ENCODE peak calls at places on chromosomes 3 and 15, in six cellular contexts. One of them, this sample, is unnamed.

GRCh38 chr3:159586587-159587202 is 401.9 kb upstream of the IL12A start:
- DNase-seq in activated CD4-positive, alpha-beta T cell treated with anti-CD3 and anti-CD28 coated beads, Interleukin-2, amount 50 U/mL, for 1 hour: no peak
- DNase-seq in activated gamma-delta T cell: no peak
- DNase-seq in Ammon's horn: peak
- DNase-seq in adrenal gland: no peak
- DNase-seq in kidney glomerular epithelial cell: peak
- DNase-seq in this sample: peak

GRCh38 chr3:122350814-122351418 is 25.9 kb downstream of the CSTA start:
- DNase-seq in kidney glomerular epithelial cell: peak
- DNase-seq in activated gamma-delta T cell: no peak
- DNase-seq in adrenal gland: no peak
- DNase-seq in activated CD4-positive, alpha-beta T cell treated with anti-CD3 and anti-CD28 coated beads, Interleukin-2, amount 50 U/mL, for 1 hour: no peak
- DNase-seq in Ammon's horn: peak
- DNase-seq in this sample: peak

GRCh38 chr15:47409601-47410000 is 307.7 kb upstream of the SEMA6D start:
- DNase-seq in adrenal gland: no peak
- DNase-seq in activated gamma-delta T cell: no peak
- DNase-seq in kidney glomerular epithelial cell: no peak
- DNase-seq in activated CD4-positive, alpha-beta T cell treated with anti-CD3 and anti-CD28 coated beads, Interleukin-2, amount 50 U/mL, for 1 hour: no peak
- DNase-seq in Ammon's horn: no peak
- DNase-seq in this sample: no peak

GRCh38 chr3:64815691-64816225 is 128.0 kb upstream of the ADAMTS9 start:
- DNase-seq in adrenal gland: no peak
- DNase-seq in kidney glomerular epithelial cell: no peak
- DNase-seq in Ammon's horn: no peak
- DNase-seq in activated gamma-delta T cell: no peak
- DNase-seq in activated CD4-positive, alpha-beta T cell treated with anti-CD3 and anti-CD28 coated beads, Interleukin-2, amount 50 U/mL, for 1 hour: no peak
- DNase-seq in this sample: no peak

GRCh38 chr3:60000311-60001105 is 950.7 kb upstream of the CFAP20DC start:
- DNase-seq in activated CD4-positive, alpha-beta T cell treated with anti-CD3 and anti-CD28 coated beads, Interleukin-2, amount 50 U/mL, for 1 hour: no peak
- DNase-seq in Ammon's horn: peak
- DNase-seq in kidney glomerular epithelial cell: no peak
- DNase-seq in adrenal gland: no peak
- DNase-seq in activated gamma-delta T cell: no peak
- DNase-seq in this sample: no peak

GRCh38 chr3:132433121-132433520 is 15.8 kb downstream of the DNAJC13 start:
- DNase-seq in adrenal gland: no peak
- DNase-seq in Ammon's horn: no peak
- DNase-seq in activated gamma-delta T cell: no peak
- DNase-seq in kidney glomerular epithelial cell: no peak
- DNase-seq in activated CD4-positive, alpha-beta T cell treated with anti-CD3 and anti-CD28 coated beads, Interleukin-2, amount 50 U/mL, for 1 hour: no peak
- DNase-seq in this sample: no peak

GRCh38 chr3:143865302-143865701 is 17.0 kb upstream of the SLC9A9 start:
- DNase-seq in activated gamma-delta T cell: no peak
- DNase-seq in activated CD4-positive, alpha-beta T cell treated with anti-CD3 and anti-CD28 coated beads, Interleukin-2, amount 50 U/mL, for 1 hour: no peak
- DNase-seq in adrenal gland: no peak
- DNase-seq in Ammon's horn: no peak
- DNase-seq in kidney glomerular epithelial cell: no peak
- DNase-seq in this sample: no peak

GRCh38 chr3:82940124-82940523 is 1178.7 kb upstream of the GBE1 start:
- DNase-seq in kidney glomerular epithelial cell: no peak
- DNase-seq in activated CD4-positive, alpha-beta T cell treated with anti-CD3 and anti-CD28 coated beads, Interleukin-2, amount 50 U/mL, for 1 hour: no peak
- DNase-seq in activated gamma-delta T cell: no peak
- DNase-seq in adrenal gland: no peak
- DNase-seq in Ammon's horn: no peak
- DNase-seq in this sample: no peak

This sample was measured in renal cortical epithelial cell.